ENCODE peak calls at places on chromosomes 11 and 22, in four cellular contexts. P, K, N and X are unnamed samples.

GRCh38 chr11:108278546-108278945 is 55.7 kb downstream of the ATM start:
- DNase-seq in P (no peak), N (no peak), K (no peak), X (no peak)

GRCh38 chr11:6657346-6657745 is 1.7 kb upstream of the DCHS1 start:
- DNase-seq in K (no peak), N (no peak), P (no peak), X (no peak)

GRCh38 chr11:117814766-117815261 is 9.7 kb downstream of the FXYD2 start:
- DNase-seq in K (no peak), N (no peak), P (peak), X (no peak)

GRCh38 chr11:128187829-128188228 is 399.5 kb downstream of the ETS1 start:
- DNase-seq in P (no peak), N (no peak), K (no peak), X (peak)

GRCh38 chr22:49768961-49769690 is 58.5 kb downstream of the BRD1 start:
- DNase-seq in N (no peak), P (no peak), K (peak), X (peak)

GRCh38 chr22:46674367-46674781 is 54.2 kb downstream of the GRAMD4 start:
- DNase-seq in K (no peak), N (no peak), P (no peak), X (no peak)

GRCh38 chr11:16977136-16978020 is 36.8 kb downstream of the PLEKHA7 start:
- DNase-seq in N (no peak), K (no peak), P (no peak), X (no peak)

GRCh38 chr11:13479688-13480087 is 16.1 kb downstream of the PTH start:
- DNase-seq in N (no peak), P (no peak), K (no peak), X (no peak)

GRCh38 chr11:72123117-72123653 is 10.7 kb upstream of the ANAPC15 start:
- DNase-seq in N (no peak), P (no peak), K (no peak), X (no peak)

GRCh38 chr11:120023551-120023950 is 114.4 kb downstream of the TRIM29 start:
- DNase-seq in N (no peak), P (no peak), K (no peak), X (no peak)

GRCh38 chr11:120128392-120129172 is 9.3 kb downstream of the TRIM29 start:
- DNase-seq in N (no peak), P (no peak), K (no peak), X (no peak)

GRCh38 chr22:36191106-36191836 is 10.3 kb downstream of the APOL4 start:
- DNase-seq in P (no peak), K (no peak), N (no peak), X (no peak)

GRCh38 chr11:79931692-79932091 is 490.9 kb upstream of the TENM4 start:
- DNase-seq in P (no peak), N (no peak), K (no peak), X (no peak)

GRCh38 chr22:27327497-27327896 is 474.1 kb downstream of the MN1 start:
- DNase-seq in N (no peak), K (no peak), P (no peak), X (no peak)

GRCh38 chr11:76783901-76784813 is 1.0 kb downstream of the TSKU start:
- DNase-seq in P (peak), N (peak), K (peak), X (peak)

GRCh38 chr11:104581246-104581980 is 316.8 kb downstream of the CASP12 start:
- DNase-seq in K (no peak), P (no peak), N (no peak), X (no peak)

GRCh38 chr11:72732329-72732728 is 19.9 kb downstream of the ARAP1 start:
- DNase-seq in K (no peak), N (no peak), P (no peak), X (no peak)

GRCh38 chr11:83720675-83721074 is 434.5 kb upstream of the CCDC90B start:
- DNase-seq in P (no peak), K (peak), N (no peak), X (no peak)

GRCh38 chr11:6443269-6444003 is 2.6 kb upstream of the HPX start:
- DNase-seq in P (peak), N (no peak), K (peak), X (peak)

GRCh38 chr11:1785749-1786261 is 22.1 kb upstream of the CTSD start:
- DNase-seq in N (no peak), P (no peak), K (no peak), X (no peak)

GRCh38 chr22:29877620-29878019 is 5.4 kb upstream of the MTMR3 start:
- DNase-seq in P (no peak), N (no peak), K (no peak), X (no peak)

GRCh38 chr22:47439643-47440265 is 677.3 kb downstream of the TBC1D22A start:
- DNase-seq in P (no peak), N (no peak), K (no peak), X (no peak)

GRCh38 chr11:16820324-16821092 is 82.1 kb downstream of the C11orf58 start:
- DNase-seq in P (peak), N (peak), K (peak), X (peak)

GRCh38 chr11:7595016-7595869 is 78.1 kb downstream of the CYB5R2 start:
- DNase-seq in K (peak), N (no peak), P (no peak), X (no peak)

GRCh38 chr11:76677010-76677771 is 6.6 kb upstream of the LRRC32 start:
- DNase-seq in K (no peak), P (no peak), N (no peak), X (no peak)

GRCh38 chr11:2803186-2804057 is 82.2 kb downstream of the CDKN1C start:
- DNase-seq in P (no peak), K (peak), N (no peak), X (no peak)

GRCh38 chr22:25282346-25282670 is 62.9 kb downstream of the CRYBB2 start:
- DNase-seq in N (no peak), K (no peak), P (no peak), X (no peak)

GRCh38 chr22:38462960-38463784 is 4.7 kb upstream of the KDELR3 start:
- DNase-seq in K (peak), N (no peak), P (peak), X (no peak)

GRCh38 chr11:71150859-71151258 is 101.5 kb downstream of the SHANK2 start:
- DNase-seq in K (no peak), N (no peak), P (no peak), X (no peak)

GRCh38 chr22:46974077-46974476 is 211.6 kb downstream of the TBC1D22A start:
- DNase-seq in P (no peak), K (no peak), N (no peak), X (no peak)

GRCh38 chr22:27801197-27801615 is 350 bp downstream of the MN1 start:
- DNase-seq in K (peak), P (peak), N (no peak), X (peak)

GRCh38 chr11:102226702-102227101 is 90.6 kb upstream of the BIRC3 start:
- DNase-seq in N (no peak), P (peak), K (no peak), X (no peak)

GRCh38 chr11:3939211-3939610 is 83.7 kb downstream of the STIM1 start:
- DNase-seq in K (no peak), P (no peak), N (no peak), X (no peak)

GRCh38 chr11:79342236-79342635 is 98.6 kb downstream of the TENM4 start:
- DNase-seq in P (no peak), N (no peak), K (no peak), X (no peak)

GRCh38 chr11:122668562-122669090 is 13.1 kb downstream of the UBASH3B start:
- DNase-seq in N (no peak), P (no peak), K (no peak), X (no peak)

GRCh38 chr11:92693146-92693545 is 276.3 kb upstream of the MTNR1B start:
- DNase-seq in P (no peak), K (no peak), N (no peak), X (no peak)

GRCh38 chr22:19995611-19996339 is 20.8 kb downstream of the ARVCF start:
- DNase-seq in N (no peak), P (no peak), K (no peak), X (no peak)

GRCh38 chr11:89442801-89443200 is 48.4 kb downstream of the NOX4 start:
- DNase-seq in N (no peak), P (no peak), K (no peak), X (no peak)

GRCh38 chr11:62108971-62109391 is 14.8 kb upstream of the INCENP start:
- DNase-seq in N (no peak), K (no peak), P (peak), X (no peak)

DNA sequence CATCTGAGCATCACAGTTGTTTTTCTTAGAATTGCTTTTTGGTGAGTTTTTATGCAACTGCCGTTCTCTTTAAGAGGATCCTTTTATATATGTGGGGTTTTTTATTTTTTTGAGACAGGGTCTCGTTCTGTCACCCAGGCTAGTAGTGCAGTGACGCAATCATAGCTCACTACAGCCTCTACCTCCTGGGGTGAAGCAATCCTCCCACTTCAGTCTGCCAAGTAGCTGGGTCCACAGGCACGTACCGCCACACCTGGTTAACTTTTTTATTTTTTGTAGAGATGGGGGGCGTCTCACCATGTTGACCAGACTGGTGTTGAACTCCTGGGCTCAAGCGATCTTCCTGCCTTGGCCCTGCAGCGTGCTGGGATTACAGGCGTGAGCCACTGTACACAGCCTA is 16.6 kb downstream of the NUP50 start:
- DNase-seq in P (no peak), K (no peak), N (no peak), X (no peak)
- TF ChIP-seq TEAD4 in P (no peak), K (no peak), N (no peak), X (no peak)

DNA sequence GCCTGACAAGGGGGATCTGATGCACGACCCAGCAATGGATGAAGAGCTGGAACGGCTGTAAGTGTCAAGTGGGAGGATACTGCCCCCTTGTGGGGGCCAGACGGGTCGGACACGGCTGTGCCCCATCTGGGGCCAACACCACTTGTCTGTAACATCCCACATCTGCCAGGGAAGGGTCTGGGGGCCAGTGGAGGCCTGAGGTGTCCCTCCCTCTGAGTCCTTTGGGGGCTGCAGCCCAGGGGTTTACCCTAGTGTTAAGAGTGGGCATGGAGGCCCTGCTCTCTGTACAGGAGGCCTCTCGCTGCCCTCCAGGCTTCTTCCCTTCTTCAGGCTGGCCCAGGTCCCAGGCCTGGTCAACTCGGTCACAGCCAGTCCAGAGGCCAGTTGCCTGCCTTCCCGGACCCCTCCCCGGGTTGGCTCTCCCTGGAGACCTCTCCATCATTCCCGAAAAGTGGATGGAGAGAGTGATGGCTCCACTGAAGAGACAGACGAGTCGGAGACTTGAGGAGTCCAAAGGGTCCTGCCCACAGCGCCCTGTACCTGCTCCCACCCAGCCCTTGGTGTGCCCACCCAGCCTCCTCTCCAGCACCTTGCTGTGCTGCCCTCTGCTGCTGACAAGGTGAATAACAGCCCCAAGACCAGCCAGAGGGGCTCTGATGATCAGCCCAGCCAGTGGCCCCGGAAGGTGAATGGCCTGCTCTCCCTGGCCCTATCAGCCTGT is 15.4 kb downstream of the ARFGAP2 start:
- DNase-seq in N (no peak), P (peak), K (peak), X (peak)
- TF ChIP-seq TEAD4 in N (no peak), P (no peak), K (no peak), X (no peak)

DNA sequence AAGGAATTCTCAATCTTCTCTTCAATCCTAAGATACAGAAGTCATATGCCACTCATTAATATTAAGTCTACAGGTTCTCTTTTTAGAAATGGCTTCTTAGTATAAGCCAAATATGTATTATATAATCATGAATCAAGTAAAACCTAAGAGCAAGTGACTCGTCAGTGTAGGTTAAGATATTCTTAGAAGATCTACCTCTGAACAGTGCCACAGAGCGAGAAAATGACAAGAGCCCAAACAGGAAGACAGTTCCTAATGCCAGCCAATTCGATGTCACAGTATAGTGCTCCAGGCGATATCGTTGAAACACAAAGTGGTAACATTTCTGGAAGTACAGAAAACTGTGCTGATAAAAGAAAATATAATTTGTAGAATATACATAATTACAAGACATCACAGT is 33.3 kb downstream of the ALG9 start:
- DNase-seq in P (no peak), K (no peak), N (no peak), X (no peak)
- TF ChIP-seq TEAD4 in P (no peak), K (no peak), N (no peak), X (no peak)

GRCh38 chr11:133946541-133947297 is 10.0 kb downstream of the IGSF9B start:
- DNase-seq in N (no peak), K (peak), P (no peak), X (peak)
- TF ChIP-seq TEAD4 in N (no peak), K (no peak), P (no peak), X (no peak)

DNA sequence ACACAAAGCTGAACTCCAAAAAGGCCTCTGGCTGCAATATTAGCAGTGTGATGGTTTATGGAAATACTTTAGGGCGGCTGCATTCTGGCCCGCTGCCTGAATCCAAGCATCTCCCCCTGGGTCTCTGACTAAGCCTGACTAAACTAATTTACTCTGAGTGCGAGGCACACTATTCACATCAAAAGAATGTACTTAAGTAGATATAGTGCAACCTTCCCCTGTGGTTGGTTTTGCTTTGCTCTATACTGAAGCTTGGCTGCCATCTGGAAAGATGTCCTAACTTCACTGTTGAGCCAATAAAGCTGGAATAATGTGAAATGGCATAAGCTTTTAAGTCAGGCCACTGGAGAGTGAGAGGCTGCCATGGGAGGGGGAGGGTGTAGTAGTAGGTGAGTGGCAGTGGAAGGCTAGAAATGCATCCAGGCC is 321.6 kb downstream of the AASDHPPT start:
- DNase-seq in K (no peak), P (no peak), N (no peak), X (peak)
- TF ChIP-seq TEAD4 in K (no peak), P (no peak), N (no peak), X (peak)

DNA sequence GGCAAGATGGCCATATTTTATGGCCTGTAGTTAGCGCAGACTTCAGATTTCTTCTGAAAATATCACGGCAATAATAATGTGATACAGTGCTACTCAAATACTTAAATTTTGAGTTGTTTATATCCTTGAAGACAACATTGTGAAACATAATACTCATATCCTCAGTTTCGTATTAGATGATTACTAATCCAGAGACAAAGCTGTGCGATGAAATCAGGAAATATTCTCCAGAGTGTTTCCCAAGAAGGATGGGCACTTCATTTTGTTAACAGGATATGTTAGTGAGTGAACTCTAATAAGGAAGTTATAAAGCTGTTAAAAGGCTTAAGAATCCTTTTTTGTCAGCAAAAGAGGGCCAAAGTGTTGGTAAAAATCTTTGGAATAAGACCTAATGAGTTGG is 4.0 kb upstream of the PIK3IP1 start:
- DNase-seq in P (no peak), K (no peak), N (no peak), X (no peak)
- TF ChIP-seq TEAD4 in P (no peak), K (no peak), N (no peak), X (no peak)

GRCh38 chr11:69637601-69637955 is 3.4 kb upstream of the CCND1 start:
- DNase-seq in N (no peak), P (no peak), K (peak), X (no peak)

GRCh38 chr11:69636870-69637600 is 3.9 kb upstream of the CCND1 start:
- DNase-seq in N (no peak), P (no peak), K (no peak), X (no peak)

GRCh38 chr11:69635210-69635609 is 5.7 kb upstream of the CCND1 start:
- DNase-seq in P (no peak), K (no peak), N (no peak), X (peak)

GRCh38 chr11:69635804-69636511 is 5.0 kb upstream of the CCND1 start:
- DNase-seq in N (no peak), P (no peak), K (no peak), X (peak)

DNA sequence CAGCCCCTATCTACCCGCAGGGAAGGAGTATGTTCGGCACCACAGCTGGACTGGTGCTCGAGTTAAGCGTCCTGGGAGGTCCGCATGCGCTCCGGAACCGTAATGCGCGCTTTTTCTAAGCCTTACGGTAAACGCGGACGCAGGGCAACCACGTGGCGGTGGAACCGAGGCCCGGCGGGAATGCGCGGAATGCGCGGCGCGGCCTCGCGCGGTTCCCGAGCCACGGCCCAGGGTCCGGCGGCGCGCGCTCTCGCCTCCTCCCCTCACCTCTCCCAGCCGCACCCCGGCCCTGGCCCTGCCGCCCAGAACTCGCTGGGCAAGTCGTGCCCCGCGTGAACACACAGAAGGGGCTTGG is 4.5 kb upstream of the CCND1 start:
- DNase-seq in N (peak), K (peak), P (no peak), X (no peak)
- TF ChIP-seq TEAD4 in N (peak), K (peak), P (no peak), X (no peak)

GRCh38 chr11:134559617-134559992 is 147.6 kb upstream of the B3GAT1 start:
- DNase-seq in K (no peak), P (no peak), N (no peak), X (peak)
- TF ChIP-seq TEAD4 in K (no peak), P (no peak), N (no peak), X (no peak)

GRCh38 chr11:86639172-86639571 is 33.2 kb downstream of the ME3 start:
- DNase-seq in N (no peak), P (no peak), K (no peak), X (no peak)
- TF ChIP-seq TEAD4 in N (no peak), P (no peak), K (no peak), X (no peak)

GRCh38 chr11:131064373-131064991 is 148.2 kb upstream of the SNX19 start:
- DNase-seq in K (peak), P (peak), N (peak), X (peak)
- TF ChIP-seq TEAD4 in K (no peak), P (no peak), N (peak), X (no peak)